ENCODE peak calls at places on chromosomes 1 and 21, in six cellular contexts. S is kidney epithelial cell, C is cardiac muscle cell, O is ascending aorta, U is Caco-2, J is tibial artery. K is an unnamed sample.

GRCh38 chr1:74323937-74324473 is 88.8 kb downstream of the TNNI3K start:
- DNase-seq in J (no peak), U (no peak), S (no peak), O (no peak), C (peak), K (no peak)

GRCh38 chr1:204975021-204975420 is 68.0 kb upstream of the CNTN2 start:
- DNase-seq in C (no peak), S (no peak), O (no peak), U (no peak), J (no peak), K (no peak)

GRCh38 chr1:158941317-158941716 is 10.0 kb downstream of the PYHIN1 start:
- DNase-seq in U (no peak), S (no peak), O (no peak), J (no peak), C (no peak), K (no peak)

GRCh38 chr1:63321061-63321787 is 1.1 kb upstream of the FOXD3 start:
- DNase-seq in S (no peak), J (no peak), U (no peak), C (no peak), O (no peak), K (no peak)

GRCh38 chr1:198935371-198935921 is 296.6 kb downstream of the PTPRC start:
- DNase-seq in O (peak), S (peak), J (no peak), U (peak), C (peak), K (peak)

GRCh38 chr1:196723325-196724185 is 51.1 kb upstream of the CFHR3 start:
- DNase-seq in U (peak), C (peak), O (no peak), J (no peak), S (peak), K (no peak)

GRCh38 chr1:177274687-177275211 is 104.0 kb downstream of the BRINP2 start:
- DNase-seq in S (no peak), O (peak), U (no peak), C (peak), J (peak), K (no peak)

GRCh38 chr1:36286802-36287201 is 19.4 kb upstream of the SH3D21 start:
- DNase-seq in C (no peak), S (no peak), O (no peak), J (no peak), U (no peak), K (no peak)

GRCh38 chr1:233025566-233025965 is 75.2 kb downstream of the NTPCR start:
- DNase-seq in U (no peak), O (no peak), S (no peak), C (no peak), J (no peak), K (no peak)

GRCh38 chr1:179029293-179029692 is 3.6 kb downstream of the FAM20B start:
- DNase-seq in O (no peak), J (no peak), C (no peak), U (no peak), S (no peak), K (no peak)

GRCh38 chr1:229203030-229203751 is 67.7 kb upstream of the RAB4A start:
- DNase-seq in U (peak), J (no peak), C (peak), O (no peak), S (no peak), K (no peak)

GRCh38 chr1:177228721-177229088 is 57.9 kb downstream of the BRINP2 start:
- DNase-seq in S (peak), C (no peak), O (no peak), J (no peak), U (no peak), K (no peak)

GRCh38 chr1:87795615-87796337 is 467.1 kb downstream of the LMO4 start:
- DNase-seq in U (peak), O (no peak), J (no peak), S (peak), C (no peak), K (no peak)

GRCh38 chr1:43350976-43351375 is 7.8 kb upstream of the CDC20 start:
- DNase-seq in J (no peak), S (no peak), U (no peak), O (no peak), C (no peak), K (no peak)

GRCh38 chr1:64092851-64093371 is 110.5 kb upstream of the UBE2U start:
- DNase-seq in S (no peak), C (peak), O (no peak), U (no peak), J (no peak), K (no peak)

GRCh38 chr1:162023547-162024501 is at the start of gene OLFML2B:
- DNase-seq in C (peak), U (peak), S (peak), J (peak), O (peak), K (peak)

GRCh38 chr1:44511769-44512168 is 106.7 kb downstream of the RNF220 start:
- DNase-seq in O (no peak), S (no peak), C (no peak), U (no peak), J (no peak), K (no peak)

GRCh38 chr1:246566808-246567154 is 525 bp downstream of the CNST start:
- DNase-seq in C (no peak), J (no peak), O (no peak), S (no peak), U (no peak), K (no peak)

GRCh38 chr1:31954607-31955283 is 16.6 kb upstream of the PTP4A2 start:
- DNase-seq in J (peak), U (no peak), O (peak), C (no peak), S (peak), K (peak)

GRCh38 chr1:160103658-160104519 is 5.5 kb upstream of the IGSF8 start:
- DNase-seq in U (no peak), O (no peak), S (no peak), J (no peak), C (no peak), K (no peak)

GRCh38 chr1:186307445-186307844 is 67.6 kb downstream of the TPR start:
- DNase-seq in U (no peak), S (no peak), C (no peak), J (peak), O (no peak), K (no peak)

GRCh38 chr1:12407050-12407961 is 177.5 kb downstream of the VPS13D start:
- DNase-seq in S (no peak), C (no peak), O (no peak), U (no peak), J (no peak), K (no peak)

GRCh38 chr1:24441480-24441879 is 25.9 kb downstream of the NIPAL3 start:
- DNase-seq in U (no peak), C (no peak), J (no peak), S (no peak), O (no peak), K (no peak)

GRCh38 chr1:98090351-98090750 is 169.5 kb upstream of the DPYD start:
- DNase-seq in U (no peak), O (no peak), S (no peak), J (no peak), C (no peak), K (no peak)

GRCh38 chr1:119187416-119187815 is 47.0 kb upstream of the WARS2 start:
- DNase-seq in O (no peak), J (no peak), C (no peak), U (no peak), S (no peak), K (no peak)

GRCh38 chr1:87404306-87404705 is 75.6 kb downstream of the LMO4 start:
- DNase-seq in S (no peak), U (no peak), C (no peak), O (no peak), J (no peak), K (no peak)

GRCh38 chr21:46298083-46298412 is 11.9 kb downstream of the YBEY start:
- DNase-seq in U (no peak), S (no peak), C (no peak), J (no peak), O (no peak), K (no peak)

GRCh38 chr1:248858096-248858890 is 592 bp downstream of the ZNF692 start:
- DNase-seq in J (peak), O (peak), C (peak), U (peak), S (no peak), K (no peak)

GRCh38 chr1:55155522-55155921 is 59.6 kb downstream of the USP24 start:
- DNase-seq in S (no peak), C (peak), U (no peak), O (peak), J (no peak), K (no peak)

GRCh38 chr1:180953291-180953747 is 40.6 kb downstream of the KIAA1614 start:
- DNase-seq in J (peak), U (no peak), S (no peak), O (no peak), C (no peak), K (no peak)

GRCh38 chr1:29398431-29398830 is 162.1 kb downstream of the PTPRU start:
- DNase-seq in S (no peak), C (no peak), O (no peak), J (no peak), U (no peak), K (no peak)

GRCh38 chr21:19507682-19508260 is 1104.2 kb upstream of the TMPRSS15 start:
- DNase-seq in S (no peak), U (no peak), J (no peak), C (peak), O (no peak), K (no peak)

GRCh38 chr1:179234863-179235262 is 5.4 kb upstream of the ABL2 start:
- DNase-seq in O (no peak), U (no peak), J (no peak), C (no peak), S (no peak), K (no peak)

GRCh38 chr1:234605983-234606730 is 3.8 kb downstream of the IRF2BP2 start:
- DNase-seq in C (no peak), S (no peak), O (no peak), J (no peak), U (no peak), K (no peak)

GRCh38 chr1:44723064-44723463 is 7.9 kb downstream of the RNU5D-1 start:
- DNase-seq in U (no peak), J (no peak), O (no peak), C (no peak), S (no peak), K (no peak)

GRCh38 chr1:115609021-115609420 is 32.7 kb upstream of the VANGL1 start:
- DNase-seq in S (no peak), J (no peak), U (no peak), C (no peak), O (no peak), K (no peak)

GRCh38 chr1:210598135-210598652 is 269.5 kb downstream of the HHAT start:
- DNase-seq in J (peak), C (no peak), O (peak), S (peak), U (peak), K (peak)

GRCh38 chr21:14690886-14691285 is 144.8 kb upstream of the SAMSN1 start:
- DNase-seq in C (no peak), S (no peak), O (no peak), J (no peak), U (no peak), K (no peak)

GRCh38 chr1:7993593-7994479 is 32.3 kb downstream of the ERRFI1 start:
- DNase-seq in J (peak), U (no peak), O (no peak), S (peak), C (no peak), K (no peak)

GRCh38 chr1:29821605-29822004 is 585.3 kb downstream of the PTPRU start:
- DNase-seq in J (no peak), S (no peak), O (peak), C (no peak), U (no peak), K (no peak)

GRCh38 chr1:245143849-245144248 is 10.9 kb upstream of the KIF26B start:
- DNase-seq in J (peak), U (no peak), O (no peak), C (no peak), S (no peak), K (no peak)
- TF ChIP-seq CTCF in J (no peak), U (no peak), O (no peak), C (no peak), S (no peak), K (no peak)

GRCh38 chr1:9448132-9449105 is 90.8 kb upstream of the SLC25A33 start:
- DNase-seq in C (no peak), S (no peak), U (no peak), O (no peak), J (peak), K (no peak)
- H3K4me3 ChIP-seq in C (no peak), S (no peak), U (no peak), O (peak), J (no peak), K (no peak)

DNA sequence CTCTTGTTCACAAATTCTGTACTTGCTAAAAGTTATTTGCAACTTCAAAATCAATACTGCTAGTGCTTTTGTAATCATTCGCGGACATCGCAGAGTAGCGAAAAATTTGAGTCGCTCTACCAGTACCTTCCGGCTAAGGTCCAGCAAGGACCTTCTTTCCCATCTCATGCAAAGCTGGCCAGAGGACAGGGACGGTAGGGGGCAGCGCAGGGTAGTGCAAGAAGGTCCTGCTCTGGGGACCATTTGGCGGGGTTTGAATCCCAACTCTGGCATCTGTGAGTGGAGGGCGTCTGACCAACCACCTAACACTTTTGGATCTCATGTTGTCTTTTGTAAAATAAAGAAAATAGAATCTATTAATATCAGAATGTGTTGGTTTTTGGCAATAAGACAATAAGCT is 258.3 kb downstream of the SPATA17 start:
- DNase-seq in U (peak), O (no peak), C (peak), S (no peak), J (no peak), K (no peak)
- TF ChIP-seq CTCF in U (peak), O (no peak), C (peak), S (peak), J (no peak), K (no peak)

GRCh38 chr1:221824909-221825308 is 83.0 kb upstream of the DUSP10 start:
- DNase-seq in C (no peak), J (no peak), O (no peak), S (no peak), U (no peak), K (no peak)
- H3K4me3 ChIP-seq in C (no peak), J (no peak), O (no peak), S (no peak), U (no peak), K (no peak)

GRCh38 chr21:44632067-44632466 is 5.1 kb upstream of the KRTAP10-10 start:
- DNase-seq in C (no peak), U (no peak), J (no peak), S (no peak), O (no peak), K (no peak)
- TF ChIP-seq CTCF in C (no peak), U (no peak), J (no peak), S (no peak), O (no peak), K (no peak)

GRCh38 chr1:167648978-167649752 is 19.1 kb downstream of the RCSD1 start:
- DNase-seq in O (no peak), S (no peak), U (no peak), C (no peak), J (no peak), K (no peak)

GRCh38 chr1:167648252-167648849 is 18.3 kb downstream of the RCSD1 start:
- DNase-seq in U (no peak), C (no peak), S (no peak), O (no peak), J (no peak), K (no peak)

GRCh38 chr1:167654975-167655575 is 25.0 kb downstream of the RCSD1 start:
- DNase-seq in C (no peak), O (no peak), U (no peak), J (no peak), S (no peak), K (no peak)

GRCh38 chr1:167651161-167651693 is 21.2 kb downstream of the RCSD1 start:
- DNase-seq in J (no peak), O (no peak), U (no peak), S (no peak), C (no peak), K (no peak)

DNA sequence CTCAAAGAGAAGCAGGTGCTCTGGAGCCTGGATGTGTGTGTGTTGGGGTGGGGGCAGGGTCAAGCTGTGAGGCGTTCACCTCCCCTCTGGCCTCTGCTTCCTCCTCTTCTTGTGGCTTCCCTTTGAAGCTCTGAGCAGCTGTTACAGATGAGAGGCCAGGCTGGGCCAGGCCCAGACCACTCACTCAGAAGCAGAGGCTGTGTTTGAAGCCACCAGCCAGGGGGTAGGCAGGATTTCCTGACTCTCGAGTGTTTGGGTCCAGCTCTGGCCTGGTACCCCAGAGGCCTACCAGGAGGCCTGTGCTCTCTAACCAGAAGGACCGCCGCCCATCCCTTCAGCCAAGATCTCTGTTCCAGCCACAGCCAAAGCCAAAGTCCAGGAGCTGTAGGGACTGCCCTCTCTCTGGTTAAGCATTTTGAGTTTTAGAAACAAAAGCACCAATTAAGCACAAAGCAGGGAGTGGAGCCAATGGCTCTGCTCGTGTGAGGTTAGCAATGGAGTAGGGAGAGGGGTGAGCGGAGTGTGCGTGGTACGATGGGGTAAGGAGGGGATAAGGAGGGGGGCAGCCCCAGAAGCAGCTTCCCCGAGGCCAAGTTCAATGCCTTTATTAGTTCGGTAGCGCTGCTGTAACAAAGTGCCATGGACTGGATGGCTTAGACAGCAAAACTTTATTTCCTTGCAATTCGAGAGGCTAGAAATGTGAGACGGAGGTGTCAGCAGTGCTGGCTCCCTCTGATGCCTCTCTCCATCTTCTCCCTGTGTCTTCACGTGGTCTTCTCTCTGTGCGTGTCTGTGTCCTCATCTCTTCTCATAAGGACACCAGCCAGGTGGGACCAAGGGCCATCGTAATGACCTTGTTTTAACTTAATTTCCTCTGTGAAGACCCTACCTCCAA is 20.5 kb downstream of the RCSD1 start:
- DNase-seq in O (no peak), S (no peak), J (no peak), U (no peak), C (no peak), K (no peak)
- H3K4me3 ChIP-seq in O (no peak), S (no peak), J (no peak), U (no peak), C (no peak), K (no peak)

DNA sequence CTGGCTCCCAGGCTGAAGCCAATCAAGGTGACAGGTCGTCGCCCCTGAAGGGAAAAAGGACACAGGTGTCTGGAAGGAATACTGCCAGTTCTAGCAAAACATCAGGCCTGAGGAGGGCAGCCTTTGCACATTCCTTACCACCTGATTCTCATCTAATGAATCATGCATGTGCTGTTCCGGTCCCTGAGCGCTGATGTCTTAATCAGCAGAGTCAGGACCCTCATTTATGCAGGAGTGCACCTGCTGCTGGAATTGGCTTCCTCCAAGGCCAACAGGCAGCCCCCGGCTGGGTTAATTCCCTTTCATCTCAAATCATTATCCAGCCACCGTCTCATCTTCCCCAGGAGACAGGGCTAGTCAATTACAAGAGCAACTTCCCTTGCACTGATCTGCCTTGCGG is 62.3 kb downstream of the TMCO4 start:
- DNase-seq in O (peak), J (no peak), C (no peak), U (no peak), S (peak), K (no peak)
- TF ChIP-seq CTCF in O (no peak), J (no peak), C (peak), U (peak), S (peak), K (peak)

GRCh38 chr1:144551543-144552424 is 40.9 kb upstream of the PPIAL4F start:
- DNase-seq in O (peak), S (no peak), U (no peak), C (peak), J (peak), K (peak)
- H3K4me3 ChIP-seq in O (peak), S (no peak), U (no peak), C (peak), J (peak), K (peak)